ENCODE peak calls at places on chromosomes 13 and 19, in five cellular contexts. M, W, R, B and A are unnamed samples.

GRCh38 chr13:102845289-102845629 is 573 bp upstream of the ERCC5 start:
- DNase-seq in M (no peak), W (no peak), R (no peak), B (no peak), A (no peak)

GRCh38 chr19:34481861-34482379 is 362 bp downstream of the WTIP start:
- DNase-seq in M (no peak), W (no peak), R (peak; percentile 88), B (no peak), A (no peak)

GRCh38 chr13:91369432-91369831 is 21.9 kb downstream of the MIR17HG start:
- DNase-seq in M (no peak), W (no peak), R (no peak), B (no peak), A (no peak)

GRCh38 chr19:50422397-50423278 is 3.9 kb downstream of the SPIB start:
- DNase-seq in M (no peak), W (no peak), R (peak; percentile 63), B (no peak), A (no peak)

GRCh38 chr19:50703915-50704548 is 15.6 kb downstream of the SHANK1 start:
- DNase-seq in M (no peak), W (peak; percentile 26), R (no peak), B (no peak), A (no peak)

GRCh38 chr13:53254495-53254894 is 225.9 kb downstream of the OLFM4 start:
- DNase-seq in M (peak; percentile 6), W (no peak), R (no peak), B (no peak), A (no peak)

GRCh38 chr13:38008636-38009035 is 139.1 kb upstream of the TRPC4 start:
- DNase-seq in M (peak; percentile 16), W (no peak), R (no peak), B (no peak), A (no peak)

GRCh38 chr13:20960663-20961309 is 58.2 kb upstream of the XPO4 start:
- DNase-seq in M (no peak), W (no peak), R (no peak), B (no peak), A (no peak)

GRCh38 chr13:59086147-59086546 is 1077.6 kb downstream of the DIAPH3 start:
- DNase-seq in M (no peak), W (no peak), R (no peak), B (no peak), A (no peak)

GRCh38 chr19:17333611-17334413 is 843 bp downstream of the ANO8 start:
- DNase-seq in M (no peak), W (peak; percentile 71), R (peak; percentile 48), B (peak; percentile 64), A (no peak)

GRCh38 chr13:49657241-49657641 is 28.9 kb downstream of the ARL11 start:
- DNase-seq in M (peak; percentile 7), W (no peak), R (peak; percentile 32), B (no peak), A (no peak)

GRCh38 chr19:36849701-36850645 is 703 bp upstream of the ZNF345 start:
- DNase-seq in M (peak; percentile 89), W (no peak), R (peak; percentile 94), B (peak; percentile 90), A (peak; percentile 95)
- TF ChIP-seq POLR2A in M (peak; percentile 6), W (no peak), R (no peak), B (no peak), A (peak; percentile 9)

DNA sequence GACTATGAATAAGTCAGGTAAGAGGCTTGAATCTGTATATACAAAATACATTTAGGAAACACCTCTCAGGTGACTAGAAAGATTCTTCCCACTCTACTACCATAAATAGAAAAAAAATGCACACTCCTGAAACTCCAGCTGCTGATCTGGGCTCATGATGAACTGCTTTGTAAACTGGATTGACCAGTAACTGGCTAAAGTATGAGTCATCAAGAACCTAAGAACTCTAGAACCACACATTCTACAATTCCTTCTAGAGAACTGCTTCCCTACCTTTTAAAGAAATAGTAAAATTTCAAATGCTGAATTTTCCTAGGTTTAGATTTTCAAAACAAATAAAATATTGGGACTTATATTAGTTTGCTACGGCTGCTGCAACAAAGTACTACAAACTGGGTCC is 55.2 kb downstream of the ELF1 start:
- DNase-seq in M (no peak), W (peak; percentile 45), R (no peak), B (no peak), A (no peak)
- H3K4me1 ChIP-seq in M (peaks cover 4% of the 10 kb centered on the region), W (peaks cover 16% of the 10 kb centered on the region), R (peaks cover 67% of the 10 kb centered on the region), B (peaks cover 93% of the 10 kb centered on the region), A (no peaks in the 10 kb centered on the region)

DNA sequence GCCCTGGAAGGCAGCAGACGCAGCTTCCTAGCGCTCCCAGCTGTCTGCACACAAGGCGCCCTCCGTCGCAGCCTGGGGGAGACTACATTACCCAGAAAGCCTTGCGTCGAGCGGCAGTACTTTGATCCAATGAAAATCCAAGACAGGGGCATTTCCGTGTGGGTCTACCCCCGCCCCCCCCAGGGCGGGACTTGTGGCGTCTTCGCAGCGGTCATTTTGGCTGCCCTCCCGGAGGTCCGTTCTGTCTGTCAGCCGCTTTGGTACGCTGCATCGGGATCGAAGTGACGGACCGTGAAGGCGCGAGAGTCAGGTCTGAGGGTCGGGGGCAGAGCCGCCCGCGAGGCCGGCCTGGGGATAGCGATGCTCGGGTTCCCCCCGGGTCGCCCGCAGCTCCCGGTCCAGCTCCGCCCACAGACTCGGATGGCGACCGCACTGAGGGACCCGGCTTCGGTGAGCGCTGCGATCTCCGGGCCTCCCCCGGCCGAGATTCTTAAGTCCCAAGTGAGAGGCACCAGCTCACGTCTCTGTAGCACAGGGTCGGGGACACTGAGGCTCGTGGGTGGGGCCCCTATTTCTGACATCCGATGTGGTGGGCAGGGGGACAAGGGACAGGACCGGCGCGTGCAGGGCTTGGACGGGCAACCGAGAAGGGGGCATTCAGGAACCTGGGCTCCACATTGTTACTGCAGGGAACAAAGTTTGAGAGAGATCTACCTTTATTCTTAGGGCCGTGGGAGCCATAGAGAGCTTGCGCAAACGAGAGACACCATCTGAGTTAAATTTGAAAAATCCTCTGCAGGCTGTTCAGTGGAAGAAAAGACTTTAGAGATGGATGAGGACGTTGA is at the start of gene ZNF211:
- DNase-seq in M (peak; percentile 89), W (peak; percentile 88), R (peak; percentile 89), B (peak; percentile 92), A (peak; percentile 96)
- TF ChIP-seq POLR2AphosphoS5 in M (peak; percentile 96), W (peak; percentile 68), R (peak; percentile 78), B (no peak), A (peak; percentile 78)

GRCh38 chr13:112587359-112587766 is 590 bp downstream of the TUBGCP3 start:
- DNase-seq in M (peak; percentile 63), W (peak; percentile 18), R (peak; percentile 95), B (peak; percentile 82), A (peak; percentile 95)

GRCh38 chr13:112588490-112589297 is 741 bp upstream of the TUBGCP3 start:
- DNase-seq in M (no peak), W (no peak), R (no peak), B (no peak), A (no peak)

GRCh38 chr13:112586334-112586733 is 1.6 kb downstream of the TUBGCP3 start:
- DNase-seq in M (no peak), W (no peak), R (no peak), B (no peak), A (no peak)

GRCh38 chr13:112583592-112584277 is 4.2 kb downstream of the TUBGCP3 start:
- DNase-seq in M (no peak), W (no peak), R (no peak), B (no peak), A (no peak)

GRCh38 chr13:112587767-112588489 is at the start of gene TUBGCP3:
- DNase-seq in M (peak; percentile 64), W (peak; percentile 54), R (peak; percentile 97), B (peak; percentile 87), A (peak; percentile 92)
- TF ChIP-seq POLR2A in M (peak; percentile 40), W (peak; percentile 58), R (no peak), B (no peak), A (no peak)

GRCh38 chr19:4930664-4931063 is 21.4 kb downstream of the UHRF1 start:
- DNase-seq in M (no peak), W (no peak), R (no peak), B (no peak), A (no peak)
- H3K4me1 ChIP-seq in M (peaks cover 7% of the 10 kb centered on the region), W (peaks cover 7% of the 10 kb centered on the region), R (no peaks in the 10 kb centered on the region), B (no peaks in the 10 kb centered on the region), A (no peaks in the 10 kb centered on the region)